ENCODE peak calls at places on chromosomes 16 and 17, in four cellular contexts. Z, Q, D and J are unnamed samples.

GRCh38 chr17:6711081-6711674 is 2.0 kb downstream of the SLC13A5 start:
- DNase-seq in Z (no peak), Q (no peak), D (peak), J (no peak)

GRCh38 chr16:72989203-72989991 is 58.5 kb downstream of the ZFHX3 start:
- DNase-seq in Z (peak), Q (no peak), D (no peak), J (no peak)

GRCh38 chr16:82629441-82630027 is 2.8 kb downstream of the CDH13 start:
- DNase-seq in Z (no peak), Q (no peak), D (no peak), J (no peak)

GRCh38 chr17:30113213-30113612 is 3.4 kb upstream of the NSRP1 start:
- DNase-seq in Z (peak), Q (no peak), D (no peak), J (no peak)

GRCh38 chr16:4693956-4694663 is 748 bp downstream of the NUDT16L1 start:
- DNase-seq in Z (no peak), Q (peak), D (peak), J (peak)

GRCh38 chr17:45441536-45442310 is 9.1 kb upstream of the ARHGAP27 start:
- DNase-seq in Z (no peak), Q (no peak), D (peak), J (no peak)

GRCh38 chr17:31560836-31561235 is 169.4 kb downstream of the RAB11FIP4 start:
- DNase-seq in Z (no peak), Q (no peak), D (peak), J (no peak)

GRCh38 chr16:4523686-4524085 is 14.9 kb downstream of the CDIP1 start:
- DNase-seq in Z (no peak), Q (no peak), D (no peak), J (no peak)

GRCh38 chr16:88938933-88939813 is 37.8 kb downstream of the CBFA2T3 start:
- DNase-seq in Z (no peak), Q (no peak), D (no peak), J (no peak)

GRCh38 chr17:11598274-11599221 is at the start of gene DNAH9:
- DNase-seq in Z (no peak), Q (peak), D (peak), J (no peak)

GRCh38 chr17:82457071-82457789 is 1.3 kb upstream of the NARF start:
- DNase-seq in Z (no peak), Q (no peak), D (peak), J (no peak)

GRCh38 chr17:62626719-62627218 is 701 bp upstream of the MRC2 start:
- DNase-seq in Z (no peak), Q (no peak), D (no peak), J (no peak)

GRCh38 chr17:67293251-67294203 is 48.5 kb upstream of the HELZ start:
- DNase-seq in Z (no peak), Q (peak), D (peak), J (peak)

GRCh38 chr16:69595127-69596036 is 29.6 kb downstream of the NFAT5 start:
- DNase-seq in Z (no peak), Q (peak), D (no peak), J (no peak)

GRCh38 chr16:84360170-84360569 is 8.2 kb upstream of the ATP2C2 start:
- DNase-seq in Z (no peak), Q (no peak), D (no peak), J (peak)

GRCh38 chr17:49523706-49524472 is 28.8 kb downstream of the NGFR start:
- DNase-seq in Z (no peak), Q (no peak), D (peak), J (peak)

GRCh38 chr16:65523258-65523950 is 401.5 kb upstream of the CDH11 start:
- DNase-seq in Z (no peak), Q (no peak), D (no peak), J (no peak)

GRCh38 chr17:79154446-79154845 is 79.8 kb downstream of the ENGASE start:
- DNase-seq in Z (peak), Q (no peak), D (no peak), J (no peak)

GRCh38 chr17:82772026-82772425 is 20.2 kb downstream of the TBCD start:
- DNase-seq in Z (no peak), Q (no peak), D (no peak), J (no peak)

GRCh38 chr16:27430923-27431484 is 29.0 kb downstream of the IL21R start:
- DNase-seq in Z (no peak), Q (peak), D (no peak), J (no peak)

GRCh38 chr16:54361813-54362212 is 75.2 kb upstream of the IRX3 start:
- DNase-seq in Z (no peak), Q (no peak), D (no peak), J (no peak)

GRCh38 chr17:45223541-45224528 is 2.1 kb downstream of the FMNL1 start:
- DNase-seq in Z (no peak), Q (no peak), D (no peak), J (peak)

GRCh38 chr17:3904486-3904885 is 11.6 kb upstream of the CAMKK1 start:
- DNase-seq in Z (no peak), Q (no peak), D (peak), J (no peak)

GRCh38 chr16:71230122-71230845 is at the start of gene HYDIN:
- DNase-seq in Z (peak), Q (peak), D (peak), J (no peak)

GRCh38 chr17:73091770-73092517 is 544 bp downstream of the SLC39A11 start:
- DNase-seq in Z (peak), Q (peak), D (peak), J (no peak)

GRCh38 chr16:56247018-56247417 is 55.7 kb downstream of the GNAO1 start:
- DNase-seq in Z (no peak), Q (no peak), D (no peak), J (no peak)

GRCh38 chr17:30323262-30323894 is 10.5 kb downstream of the TMIGD1 start:
- DNase-seq in Z (peak), Q (no peak), D (no peak), J (peak)